ENCODE peak calls at places on chromosomes 5 and 9, in nine cellular contexts. Y, K, D, R, B, C, Q, E and M are unnamed samples.
A peak's percentile ranks its signal among the peaks of the same experiment; 100 is the strongest.

GRCh38 chr5:74594172-74595040 is 46.1 kb downstream of the ENC1 start:
- DNase-seq in R (no peak), E (no peak), C (peak; percentile 81), B (no peak), D (no peak), K (no peak), Y (no peak), Q (no peak), M (no peak)

GRCh38 chr5:148799737-148800527 is 26.5 kb upstream of the ADRB2 start:
- DNase-seq in E (no peak), D (no peak), K (no peak), C (no peak), R (no peak), Y (no peak), Q (no peak), B (no peak), M (no peak)

GRCh38 chr5:113569396-113569795 is 55.9 kb downstream of the YTHDC2 start:
- DNase-seq in Y (no peak), Q (no peak), C (no peak), E (no peak), B (no peak), K (no peak), R (no peak), D (no peak), M (no peak)

GRCh38 chr5:101942321-101942882 is 353.7 kb downstream of the SLCO4C1 start:
- DNase-seq in Y (no peak), R (peak; percentile 62), K (no peak), E (no peak), C (no peak), Q (peak; percentile 1), D (no peak), B (no peak), M (peak; percentile 41)

GRCh38 chr5:73018892-73019291 is 63.1 kb downstream of the FCHO2 start:
- DNase-seq in C (no peak), B (no peak), E (no peak), D (no peak), R (no peak), Y (no peak), Q (no peak), K (no peak), M (no peak)

GRCh38 chr5:151005975-151006576 is 14.3 kb upstream of the GPX3 start:
- DNase-seq in E (peak; percentile 62), D (no peak), Y (no peak), R (peak; percentile 16), C (peak; percentile 82), Q (peak; percentile 58), B (no peak), K (no peak), M (peak; percentile 97)

GRCh38 chr5:60583598-60583997 is 116.4 kb downstream of the DEPDC1B start:
- DNase-seq in E (no peak), R (no peak), Y (no peak), Q (no peak), B (no peak), K (no peak), C (no peak), D (no peak), M (peak; percentile 6)

GRCh38 chr5:149094996-149095395 is 32.1 kb upstream of the SH3TC2 start:
- DNase-seq in R (no peak), B (no peak), C (no peak), Q (no peak), D (no peak), Y (no peak), K (no peak), E (no peak), M (no peak)

GRCh38 chr9:92404437-92404836 is at the start of gene OGN:
- DNase-seq in Q (no peak), Y (no peak), R (no peak), B (no peak), K (no peak), E (peak; percentile 69), C (no peak), D (no peak), M (no peak)

GRCh38 chr5:65802820-65803219 is 80.8 kb downstream of the NLN start:
- DNase-seq in R (no peak), Q (no peak), C (no peak), Y (no peak), B (no peak), E (no peak), K (no peak), D (no peak), M (no peak)

GRCh38 chr5:71939452-71939932 is 167.8 kb upstream of the MAP1B start:
- DNase-seq in Q (no peak), Y (no peak), E (no peak), K (no peak), C (no peak), D (no peak), B (no peak), R (peak; percentile 63), M (no peak)

GRCh38 chr9:131868766-131869165 is 128.9 kb upstream of the RAPGEF1 start:
- DNase-seq in D (no peak), R (no peak), E (peak; percentile 41), B (no peak), Y (no peak), K (no peak), C (no peak), Q (no peak), M (no peak)

GRCh38 chr9:121598167-121599000 is 53.0 kb upstream of the DAB2IP start:
- DNase-seq in E (peak; percentile 47), R (peak; percentile 88), Q (no peak), B (no peak), K (no peak), D (no peak), Y (no peak), C (no peak), M (peak; percentile 66)

GRCh38 chr5:76305264-76305663 is 97.8 kb upstream of the IQGAP2 start:
- DNase-seq in D (no peak), E (no peak), Q (no peak), B (no peak), Y (no peak), R (no peak), C (no peak), K (no peak), M (no peak)

GRCh38 chr5:132259061-132259851 is 1.8 kb downstream of the PDLIM4 start:
- DNase-seq in Q (no peak), E (peak; percentile 74), B (no peak), K (peak; percentile 16), Y (no peak), R (peak; percentile 88), D (no peak), C (peak; percentile 78), M (no peak)

GRCh38 chr5:126268697-126269315 is 154.4 kb upstream of the GRAMD2B start:
- DNase-seq in D (no peak), E (no peak), K (no peak), B (no peak), Y (no peak), C (no peak), R (no peak), Q (no peak), M (no peak)

GRCh38 chr5:80662108-80662507 is 7.3 kb upstream of the DHFR start:
- DNase-seq in Q (no peak), B (no peak), E (no peak), Y (no peak), C (no peak), D (no peak), K (no peak), R (no peak), M (no peak)